ENCODE peak calls at places on chromosome 21, in five cellular contexts. G, U, V, J and W are unnamed samples.

GRCh38 chr21:38443110-38443509 is 55.2 kb downstream of the ERG start:
- DNase-seq in J (no peak), G (no peak), U (no peak), V (no peak), W (no peak)

GRCh38 chr21:42097860-42098259 is 26.7 kb downstream of the UMODL1 start:
- DNase-seq in G (no peak), V (peak), J (no peak), U (peak), W (peak)

GRCh38 chr21:32909393-32909792 is 116.3 kb upstream of the OLIG2 start:
- DNase-seq in U (no peak), G (no peak), V (no peak), J (no peak), W (no peak)

GRCh38 chr21:8994640-8995511 is 1526.5 kb upstream of the TPTE start:
- DNase-seq in U (peak), G (no peak), J (no peak), V (no peak), W (no peak)

GRCh38 chr21:20661745-20662470 is 336.3 kb upstream of the NCAM2 start:
- DNase-seq in J (no peak), V (no peak), G (no peak), U (no peak), W (no peak)

GRCh38 chr21:31945576-31945975 is 72.8 kb downstream of the HUNK start:
- DNase-seq in U (no peak), J (no peak), V (peak), G (no peak), W (no peak)

GRCh38 chr21:45109831-45110492 is 35.6 kb downstream of the ADARB1 start:
- DNase-seq in J (no peak), G (no peak), V (no peak), U (no peak), W (no peak)

GRCh38 chr21:41847066-41847804 is 31.9 kb downstream of the PRDM15 start:
- DNase-seq in J (no peak), G (no peak), V (peak), U (no peak), W (no peak)

GRCh38 chr21:42118901-42119300 is 47.8 kb downstream of the UMODL1 start:
- DNase-seq in J (no peak), V (no peak), G (no peak), U (no peak), W (no peak)

GRCh38 chr21:19130379-19131028 is 726.9 kb upstream of the TMPRSS15 start:
- DNase-seq in V (no peak), J (no peak), U (no peak), G (no peak), W (no peak)

GRCh38 chr21:45886610-45887026 is 95.0 kb upstream of the COL6A1 start:
- DNase-seq in G (no peak), U (no peak), V (no peak), J (no peak), W (no peak)

GRCh38 chr21:32698971-32699693 is 28.7 kb downstream of the SYNJ1 start:
- DNase-seq in J (no peak), V (peak), G (no peak), U (no peak), W (no peak)